ENCODE peak calls at places on chromosomes 5 and 9, in four cellular contexts. I is KG1; G is stimulated activated effector memory CD8-positive, alpha-beta T cell treated with anti-CD3 and anti-CD28 coated beads, Interleukin-12 subunit alpha, Interleukin-12 subunit beta, amount 100 ng/mL, for 72 hours; R is HS-27A. P is an unnamed sample.

GRCh38 chr5:132000677-132001453 is 10.6 kb downstream of the ACSL6 start:
- DNase-seq in I (no peak), G (no peak), R (no peak), P (no peak)

GRCh38 chr5:72015103-72015548 is 92.1 kb upstream of the MAP1B start:
- DNase-seq in I (no peak), G (no peak), R (peak), P (peak)

GRCh38 chr9:136947955-136948510 is 3.0 kb downstream of the C8G start:
- DNase-seq in I (no peak), G (no peak), R (peak), P (no peak)

GRCh38 chr9:87650611-87651295 is 75.2 kb upstream of the CTSL start:
- DNase-seq in I (no peak), G (no peak), R (no peak), P (no peak)

GRCh38 chr5:16431482-16431881 is 34.1 kb downstream of the ZNF622 start:
- DNase-seq in I (no peak), G (no peak), R (no peak), P (no peak)

GRCh38 chr5:177390363-177391300 is 6.4 kb downstream of the SLC34A1 start:
- DNase-seq in I (peak), G (peak), R (peak), P (peak)

GRCh38 chr9:72978724-72979123 is 25.9 kb upstream of the ALDH1A1 start:
- DNase-seq in I (no peak), G (no peak), R (peak), P (no peak)

GRCh38 chr5:80925940-80926339 is 34.2 kb upstream of the RASGRF2 start:
- DNase-seq in I (no peak), G (no peak), R (no peak), P (no peak)

GRCh38 chr9:107307331-107307730 is 24.3 kb downstream of the RAD23B start:
- DNase-seq in I (no peak), G (no peak), R (no peak), P (no peak)

GRCh38 chr9:129553277-129553676 is 67.6 kb downstream of the C9orf50 start:
- DNase-seq in I (no peak), G (no peak), R (no peak), P (no peak)

GRCh38 chr5:98705841-98706240 is 67.6 kb upstream of the RGMB start:
- DNase-seq in I (no peak), G (no peak), R (no peak), P (no peak)

GRCh38 chr9:119005162-119005561 is 364.1 kb downstream of the BRINP1 start:
- DNase-seq in I (no peak), G (no peak), R (peak), P (no peak)

GRCh38 chr5:154309805-154310204 is 119.3 kb downstream of the GALNT10 start:
- DNase-seq in I (no peak), G (no peak), R (no peak), P (no peak)

GRCh38 chr5:82388186-82388585 is 110.0 kb upstream of the RPS23 start:
- DNase-seq in I (no peak), G (no peak), R (no peak), P (no peak)

GRCh38 chr9:21331676-21332402 is 3.4 kb downstream of the KLHL9 start:
- DNase-seq in I (no peak), G (no peak), R (no peak), P (no peak)

GRCh38 chr9:32723801-32724200 is 59.5 kb upstream of the TMEM215 start:
- DNase-seq in I (no peak), G (no peak), R (no peak), P (no peak)

GRCh38 chr5:133489632-133490031 is 122.7 kb downstream of the FSTL4 start:
- DNase-seq in I (no peak), G (no peak), R (no peak), P (no peak)

GRCh38 chr5:133801431-133801830 is 167.0 kb downstream of the C5orf15 start:
- DNase-seq in I (no peak), G (no peak), R (no peak), P (no peak)

GRCh38 chr5:66757219-66757833 is 161.1 kb downstream of the MAST4 start:
- DNase-seq in I (no peak), G (no peak), R (peak), P (peak)

GRCh38 chr9:4114569-4115505 is 185.0 kb downstream of the GLIS3 start:
- DNase-seq in I (no peak), G (no peak), R (no peak), P (no peak)

GRCh38 chr5:33831041-33831440 is 60.7 kb downstream of the ADAMTS12 start:
- DNase-seq in I (no peak), G (no peak), R (no peak), P (no peak)

GRCh38 chr5:55623789-55624188 is 88.3 kb downstream of the SLC38A9 start:
- DNase-seq in I (no peak), G (no peak), R (no peak), P (no peak)

GRCh38 chr5:91956738-91957137 is 573.6 kb upstream of the ARRDC3 start:
- DNase-seq in I (no peak), G (no peak), R (no peak), P (no peak)

GRCh38 chr5:178080056-178080455 is 33.3 kb upstream of the N4BP3 start:
- DNase-seq in I (no peak), G (no peak), R (no peak), P (no peak)

GRCh38 chr9:94250456-94250855 is 8.6 kb upstream of the ZNF169 start:
- DNase-seq in I (no peak), G (no peak), R (no peak), P (no peak)

P was measured in NCI-H1092.